ENCODE peak calls at places on chromosomes 12 and 14, in four cellular contexts. F, B, Q and Z are unnamed samples.

GRCh38 chr14:67285876-67286452 is 44.7 kb downstream of the PALS1 start:
- DNase-seq in F (peak; percentile 55), B (no peak), Q (peak; percentile 39), Z (no peak)

GRCh38 chr12:113271853-113272561 is 50.7 kb downstream of the TPCN1 start:
- DNase-seq in F (no peak), B (peak; percentile 95), Q (no peak), Z (peak; percentile 93)

GRCh38 chr12:130334937-130335336 is 2.8 kb upstream of the PIWIL1 start:
- DNase-seq in F (no peak), B (no peak), Q (no peak), Z (no peak)

GRCh38 chr14:95609398-95609990 is 74.6 kb downstream of the GLRX5 start:
- DNase-seq in F (no peak), B (no peak), Q (peak; percentile 29), Z (peak; percentile 5)

GRCh38 chr12:112419269-112420133 is 754 bp downstream of the PTPN11 start:
- DNase-seq in F (peak; percentile 37), B (peak; percentile 88), Q (peak; percentile 75), Z (peak; percentile 82)

GRCh38 chr12:104604070-104604994 is 147.6 kb downstream of the CHST11 start:
- DNase-seq in F (peak; percentile 76), B (peak; percentile 87), Q (peak; percentile 98), Z (peak; percentile 97)

GRCh38 chr12:10705655-10706054 is 17.5 kb downstream of the YBX3 start:
- DNase-seq in F (peak; percentile 45), B (no peak), Q (no peak), Z (peak; percentile 56)

GRCh38 chr14:92687681-92688433 is 60.6 kb downstream of the LGMN start:
- DNase-seq in F (no peak), B (no peak), Q (peak; percentile 33), Z (peak; percentile 37)

GRCh38 chr12:60926256-60926655 is 1330.4 kb downstream of the SLC16A7 start:
- DNase-seq in F (no peak), B (no peak), Q (no peak), Z (no peak)

GRCh38 chr12:8609061-8609570 is 3.5 kb downstream of the AICDA start:
- DNase-seq in F (peak; percentile 23), B (no peak), Q (peak; percentile 67), Z (peak; percentile 66)

GRCh38 chr12:6786416-6787094 is 2.8 kb upstream of the CD4 start:
- DNase-seq in F (no peak), B (no peak), Q (no peak), Z (no peak)

GRCh38 chr12:100184549-100184948 is 16.1 kb upstream of the ACTR6 start:
- DNase-seq in F (no peak), B (no peak), Q (no peak), Z (no peak)

GRCh38 chr14:65332141-65332871 is 80.2 kb upstream of the FUT8 start:
- DNase-seq in F (no peak), B (no peak), Q (peak; percentile 45), Z (peak; percentile 42)

GRCh38 chr12:105226219-105226618 is 9.8 kb downstream of the APPL2 start:
- DNase-seq in F (peak; percentile 82), B (no peak), Q (peak; percentile 90), Z (peak; percentile 97)

GRCh38 chr12:51395283-51396230 is 4.4 kb upstream of the GALNT6 start:
- DNase-seq in F (no peak), B (no peak), Q (no peak), Z (no peak)

GRCh38 chr12:82996168-82996812 is 309.6 kb downstream of the TMTC2 start:
- DNase-seq in F (no peak), B (no peak), Q (no peak), Z (no peak)

GRCh38 chr14:93375673-93376156 is 28.7 kb downstream of the COX8C start:
- DNase-seq in F (no peak), B (no peak), Q (no peak), Z (no peak)

GRCh38 chr12:89161553-89161952 is 190.7 kb downstream of the DUSP6 start:
- DNase-seq in F (no peak), B (no peak), Q (no peak), Z (no peak)

GRCh38 chr12:10031771-10032175 is 1.3 kb downstream of the CLEC9A start:
- DNase-seq in F (peak; percentile 37), B (no peak), Q (peak; percentile 99), Z (peak; percentile 64)

GRCh38 chr12:3583656-3584334 is 92.8 kb downstream of the PRMT8 start:
- DNase-seq in F (no peak), B (no peak), Q (no peak), Z (no peak)

GRCh38 chr14:23483216-23483854 is 13.8 kb downstream of the NGDN start:
- DNase-seq in F (no peak), B (no peak), Q (no peak), Z (no peak)

GRCh38 chr12:58489394-58489793 is 430.9 kb downstream of the LRIG3 start:
- DNase-seq in F (no peak), B (no peak), Q (peak; percentile 68), Z (no peak)

GRCh38 chr12:110582286-110583136 is 607 bp downstream of the PPTC7 start:
- DNase-seq in F (no peak), B (peak; percentile 80), Q (peak; percentile 70), Z (peak; percentile 35)

GRCh38 chr12:107478881-107479280 is 206.7 kb upstream of the PWP1 start:
- DNase-seq in F (no peak), B (no peak), Q (no peak), Z (peak; percentile 23)

GRCh38 chr12:103560604-103561101 is 26.4 kb upstream of the STAB2 start:
- DNase-seq in F (peak; percentile 75), B (no peak), Q (peak; percentile 18), Z (peak; percentile 97)

GRCh38 chr12:7512528-7512927 is 9.0 kb upstream of the CD163 start:
- DNase-seq in F (peak; percentile 82), B (no peak), Q (no peak), Z (peak; percentile 96)

GRCh38 chr12:57129311-57130288 is 1.3 kb downstream of the LRP1 start:
- DNase-seq in F (no peak), B (no peak), Q (no peak), Z (no peak)
- H3K4me3 ChIP-seq in F (peak overlapping the region; percentile 90), B (peak overlapping the region; percentile 81), Q (no peak overlapping the region), Z (peak overlapping the region; percentile 90)

GRCh38 chr12:24075650-24076049 is 126.2 kb upstream of the SOX5 start:
- DNase-seq in F (no peak), B (no peak), Q (no peak), Z (no peak)
- TF ChIP-seq CTCF in F (no peak), B (no peak), Q (no peak), Z (no peak)

DNA sequence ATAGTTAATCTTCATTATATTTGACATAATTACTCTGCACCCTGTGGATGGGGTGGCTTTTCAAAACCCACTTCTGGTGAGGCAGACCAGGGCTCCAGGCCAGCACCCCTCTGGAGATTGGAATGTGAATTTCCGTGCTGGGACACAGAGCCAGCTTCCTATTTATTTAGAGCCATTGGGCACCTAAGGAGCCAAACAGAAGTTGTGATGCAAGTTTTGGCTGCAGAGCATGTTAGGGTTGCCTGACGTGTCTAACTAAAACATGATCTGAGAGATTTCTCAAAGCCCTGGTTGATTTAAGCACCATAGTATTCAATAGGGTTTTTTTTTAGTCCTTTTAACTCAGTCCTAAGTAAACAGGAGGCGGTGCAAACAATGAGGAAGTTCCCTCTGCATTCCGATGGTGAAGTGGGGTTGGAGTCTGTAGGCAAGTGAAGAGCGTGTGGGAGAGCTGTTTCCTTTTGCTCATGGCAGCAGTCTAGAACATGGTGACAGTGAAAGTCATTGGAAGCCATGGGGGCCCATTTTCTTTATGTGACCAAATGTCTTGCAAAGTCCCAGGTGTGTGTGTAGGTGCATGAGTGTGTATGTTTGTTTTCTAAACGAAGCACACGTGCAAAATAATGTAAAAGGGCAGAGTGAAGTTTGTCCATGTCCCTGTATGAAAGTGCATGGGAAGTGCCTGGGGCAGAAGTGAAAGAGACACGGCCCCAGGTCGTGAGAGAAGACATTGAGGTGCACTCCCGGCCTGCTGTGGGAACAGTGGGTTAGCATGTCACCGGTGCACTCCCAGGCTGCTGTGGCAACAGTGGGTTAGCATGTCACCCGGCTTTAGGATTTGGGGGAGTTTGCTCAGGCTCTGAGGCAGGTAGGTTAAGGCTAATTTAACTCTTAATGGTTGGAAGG is 117.7 kb downstream of the PRKCH start:
- DNase-seq in F (peak; percentile 82), B (no peak), Q (peak; percentile 91), Z (peak; percentile 63)
- H3K4me3 ChIP-seq in F (no peak overlapping the region), B (peak overlapping the region; percentile 26), Q (no peak overlapping the region), Z (no peak overlapping the region)

DNA sequence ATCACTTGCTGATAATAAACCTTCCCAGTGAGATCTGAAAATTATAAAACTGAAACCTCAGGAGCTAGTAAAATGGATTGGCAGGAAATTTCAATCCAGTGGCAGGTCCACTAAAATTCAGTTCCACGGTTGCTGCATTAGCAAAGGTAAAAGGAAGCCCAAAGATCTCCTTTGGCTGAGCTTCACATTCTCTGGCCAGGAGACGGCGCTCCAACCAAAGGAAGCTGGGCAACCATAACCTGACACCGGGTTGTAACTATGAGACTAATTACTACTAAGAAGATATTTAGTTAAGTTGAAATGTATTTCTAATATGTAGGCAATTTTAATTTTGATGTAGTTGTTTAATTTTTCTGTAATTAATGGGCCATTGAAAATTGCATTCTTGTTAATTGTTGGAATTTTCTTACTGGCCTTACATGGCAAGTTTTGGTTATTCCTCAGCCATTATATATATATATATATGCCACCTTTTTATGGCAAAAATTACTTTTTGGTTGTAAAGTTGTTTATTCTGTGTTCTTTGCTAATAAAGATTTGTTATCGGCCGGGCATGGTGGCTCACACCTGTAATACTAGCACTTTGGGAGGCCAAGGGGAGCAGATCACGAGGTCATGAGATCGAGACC is 17.0 kb downstream of the OR8S1 start:
- DNase-seq in F (no peak), B (no peak), Q (peak; percentile 41), Z (peak; percentile 2)
- TF ChIP-seq CTCF in F (no peak), B (no peak), Q (peak; percentile 64), Z (peak; percentile 75)

GRCh38 chr12:63937381-63938168 is 93.1 kb downstream of the SRGAP1 start:
- DNase-seq in F (no peak), B (no peak), Q (no peak), Z (peak; percentile 85)
- H3K4me3 ChIP-seq in F (no peak overlapping the region), B (no peak overlapping the region), Q (no peak overlapping the region), Z (no peak overlapping the region)